ENCODE peak calls at places on chromosomes 5 and 9, in five cellular contexts. P is breast epithelium, A is tibial artery, R is psoas muscle, M is transverse colon. W is an unnamed sample.

GRCh38 chr9:9949368-9949767 is 663.4 kb downstream of the PTPRD start:
- DNase-seq in P (no peak), A (no peak), R (no peak), M (no peak), W (no peak)

GRCh38 chr9:98743818-98744611 is 35.3 kb upstream of the GABBR2 start:
- DNase-seq in P (no peak), A (no peak), R (no peak), M (no peak), W (no peak)

GRCh38 chr9:65426231-65426630 is 141.2 kb upstream of the FOXD4L5 start:
- DNase-seq in P (no peak), A (no peak), R (no peak), M (no peak), W (no peak)

GRCh38 chr5:10521466-10522223 is 42.2 kb upstream of the ANKRD33B start:
- DNase-seq in P (no peak), A (no peak), R (no peak), M (no peak), W (no peak)

GRCh38 chr9:84843175-84843824 is 173.8 kb downstream of the NTRK2 start:
- DNase-seq in P (no peak), A (no peak), R (no peak), M (peak), W (no peak)

GRCh38 chr9:92612292-92612691 is 57.6 kb downstream of the IPPK start:
- DNase-seq in P (no peak), A (no peak), R (no peak), M (no peak), W (no peak)

GRCh38 chr5:139422307-139422893 is 16.9 kb downstream of the DNAJC18 start:
- DNase-seq in P (no peak), A (peak), R (no peak), M (no peak), W (peak)

GRCh38 chr5:37662789-37663475 is 176.9 kb downstream of the GDNF start:
- DNase-seq in P (no peak), A (no peak), R (no peak), M (no peak), W (no peak)

GRCh38 chr5:8840237-8840636 is 705.6 kb downstream of the SEMA5A start:
- DNase-seq in P (no peak), A (no peak), R (no peak), M (no peak), W (no peak)

GRCh38 chr9:118316831-118317230 is 612.6 kb downstream of the TLR4 start:
- DNase-seq in P (no peak), A (no peak), R (no peak), M (no peak), W (no peak)

GRCh38 chr9:14238044-14238443 is 75.9 kb downstream of the NFIB start:
- DNase-seq in P (no peak), A (no peak), R (no peak), M (no peak), W (no peak)

GRCh38 chr5:170603578-170604565 is 100.1 kb downstream of the KCNIP1 start:
- DNase-seq in P (no peak), A (no peak), R (no peak), M (peak), W (no peak)

GRCh38 chr9:134384811-134385479 is 58.7 kb downstream of the RXRA start:
- DNase-seq in P (no peak), A (no peak), R (no peak), M (no peak), W (no peak)

GRCh38 chr9:126471084-126471611 is 142.6 kb upstream of the LMX1B start:
- DNase-seq in P (peak), A (peak), R (peak), M (peak), W (peak)

GRCh38 chr9:90379771-90380170 is 262.9 kb downstream of the DIRAS2 start:
- DNase-seq in P (no peak), A (no peak), R (no peak), M (no peak), W (no peak)

GRCh38 chr9:95459867-95460626 is 56.7 kb downstream of the PTCH1 start:
- DNase-seq in P (no peak), A (no peak), R (no peak), M (no peak), W (no peak)

GRCh38 chr5:172795401-172795977 is 24.5 kb upstream of the DUSP1 start:
- DNase-seq in P (peak), A (peak), R (peak), M (peak), W (no peak)

GRCh38 chr5:87243161-87243877 is 24.4 kb upstream of the RASA1 start:
- DNase-seq in P (no peak), A (peak), R (no peak), M (no peak), W (no peak)

GRCh38 chr9:91055845-91056244 is 254.2 kb downstream of the SYK start:
- DNase-seq in P (no peak), A (no peak), R (no peak), M (no peak), W (no peak)

GRCh38 chr5:54720346-54720745 is 202.8 kb downstream of the SNX18 start:
- DNase-seq in P (no peak), A (no peak), R (no peak), M (no peak), W (no peak)

GRCh38 chr5:170752257-170753215 is 31.0 kb upstream of the GABRP start:
- DNase-seq in P (peak), A (no peak), R (no peak), M (peak), W (no peak)

GRCh38 chr5:71586052-71586940 is 844 bp upstream of the MCCC2 start:
- DNase-seq in P (no peak), A (no peak), R (no peak), M (no peak), W (no peak)

GRCh38 chr5:135442387-135443256 is 4.5 kb downstream of the DCANP1 start:
- DNase-seq in P (peak), A (no peak), R (no peak), M (no peak), W (no peak)

GRCh38 chr9:11086561-11086960 is 473.8 kb upstream of the PTPRD start:
- DNase-seq in P (no peak), A (no peak), R (no peak), M (no peak), W (no peak)

GRCh38 chr9:114880276-114880891 is 50.0 kb downstream of the TNFSF8 start:
- DNase-seq in P (no peak), A (no peak), R (no peak), M (no peak), W (no peak)

GRCh38 chr9:131423171-131423581 is 29.3 kb downstream of the PRRC2B start:
- DNase-seq in P (peak), A (peak), R (peak), M (peak), W (no peak)

GRCh38 chr5:84614907-84615306 is 230.2 kb upstream of the EDIL3 start:
- DNase-seq in P (no peak), A (no peak), R (no peak), M (no peak), W (no peak)

GRCh38 chr5:62284946-62285891 is 20.8 kb upstream of the KIF2A start:
- DNase-seq in P (no peak), A (no peak), R (no peak), M (no peak), W (no peak)

GRCh38 chr5:15837584-15838289 is 337.8 kb downstream of the FBXL7 start:
- DNase-seq in P (no peak), A (no peak), R (no peak), M (no peak), W (no peak)

GRCh38 chr9:33452828-33453271 is 5.5 kb upstream of the AQP3 start:
- DNase-seq in P (peak), A (no peak), R (no peak), M (peak), W (peak)

GRCh38 chr9:8880031-8880430 is 1080.5 kb upstream of the DMAC1 start:
- DNase-seq in P (no peak), A (no peak), R (no peak), M (no peak), W (no peak)

GRCh38 chr5:38500861-38501260 is 55.6 kb downstream of the LIFR start:
- DNase-seq in P (no peak), A (no peak), R (no peak), M (no peak), W (no peak)

GRCh38 chr9:110128664-110129329 is 79.2 kb downstream of the C9orf152 start:
- DNase-seq in P (no peak), A (no peak), R (no peak), M (no peak), W (no peak)

GRCh38 chr9:110125763-110126351 is 82.1 kb downstream of the C9orf152 start:
- DNase-seq in P (no peak), A (no peak), R (no peak), M (no peak), W (no peak)

GRCh38 chr9:110125207-110125751 is 82.7 kb downstream of the C9orf152 start:
- DNase-seq in P (peak), A (peak), R (peak), M (peak), W (no peak)

GRCh38 chr9:110126986-110127864 is 80.7 kb downstream of the C9orf152 start:
- DNase-seq in P (no peak), A (peak), R (peak), M (peak), W (no peak)

DNA sequence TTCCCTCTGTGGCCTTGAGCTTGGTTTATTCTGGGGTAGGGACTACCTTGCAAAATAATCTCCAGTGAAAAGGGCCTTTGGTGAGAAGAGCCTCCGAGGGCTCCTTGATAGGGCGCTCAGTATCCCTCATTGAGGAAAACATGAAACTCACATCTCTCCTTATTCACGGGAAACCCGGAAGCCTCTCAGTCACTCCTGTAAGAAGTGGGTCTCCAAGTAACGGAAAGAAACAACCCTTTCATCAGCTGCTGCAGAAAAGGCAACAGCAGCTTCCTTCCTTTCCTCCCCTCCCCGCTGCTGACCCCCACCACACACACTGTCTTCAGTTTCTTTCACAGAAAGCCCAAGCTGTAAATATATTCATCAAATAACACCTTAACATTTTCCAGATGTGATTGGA is 81.5 kb downstream of the C9orf152 start:
- DNase-seq in P (no peak), A (no peak), R (no peak), M (no peak), W (no peak)
- H3K27ac ChIP-seq in P (peak), A (peak), R (peak), M (peak), W (no peak)

GRCh38 chr5:23405316-23406068 is 101.9 kb upstream of the PRDM9 start:
- DNase-seq in P (no peak), A (no peak), R (no peak), M (no peak), W (no peak)
- TF ChIP-seq CTCF in P (no peak), A (no peak), R (no peak), M (no peak), W (no peak)

DNA sequence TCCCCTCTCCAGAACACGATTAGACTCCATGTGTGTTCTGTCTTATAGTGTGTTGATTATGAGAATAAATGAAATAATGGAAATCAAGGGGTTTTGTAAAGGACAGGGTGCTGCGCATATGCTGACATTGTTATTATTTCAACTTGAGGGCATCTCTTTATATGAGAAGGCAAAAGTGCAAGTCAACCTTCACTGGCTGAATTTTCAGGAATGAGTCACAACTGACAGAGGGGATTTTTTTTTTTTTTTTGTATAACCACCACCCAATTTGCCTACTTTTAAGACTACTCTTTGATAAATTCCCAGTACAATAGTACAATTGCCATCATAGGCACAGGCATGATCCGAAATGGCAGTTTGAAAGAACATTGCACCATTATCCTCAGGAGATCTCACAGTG is 419.2 kb upstream of the NMUR2 start:
- DNase-seq in P (no peak), A (no peak), R (no peak), M (no peak), W (no peak)
- H3K27ac ChIP-seq in P (no peak), A (no peak), R (no peak), M (no peak), W (no peak)

DNA sequence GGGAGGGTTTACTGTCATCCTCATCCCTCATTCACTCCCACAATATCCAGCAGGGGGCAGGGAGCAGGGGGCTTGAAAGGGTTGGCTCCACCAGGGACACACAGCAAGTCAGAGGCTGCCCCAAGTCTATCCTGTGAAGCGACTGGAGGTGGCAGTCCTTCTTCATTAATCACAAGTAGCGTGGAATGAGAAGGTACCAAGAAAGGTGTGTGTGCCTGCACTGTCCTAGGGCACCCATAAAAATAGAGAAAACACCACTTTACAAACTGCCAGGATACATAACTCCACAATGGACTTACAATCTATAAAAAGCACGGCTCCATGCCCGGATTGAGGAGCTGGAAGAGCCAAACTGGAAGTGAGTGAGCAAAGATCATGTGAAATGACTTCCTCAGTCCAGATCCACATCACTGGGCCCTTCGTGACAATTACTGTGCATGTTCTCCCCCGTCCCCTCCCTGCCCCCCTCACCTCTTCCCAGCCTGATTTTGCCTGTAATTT is 183.9 kb downstream of the SLIT3 start:
- DNase-seq in P (no peak), A (peak), R (no peak), M (no peak), W (no peak)
- TF ChIP-seq CTCF in P (no peak), A (no peak), R (no peak), M (no peak), W (no peak)